ENCODE peak calls at places on chromosomes 5 and 9, in six cellular contexts. B is tibial artery; O is stimulated activated CD8-positive, alpha-beta memory T cell treated with anti-CD3 and anti-CD28 coated beads, Interleukin-4, amount 100 ng/mL, for 4 hours; S is AG10803; R is PC-3; E is non-pigmented ciliary epithelial cell. P is an unnamed sample.
A peak's percentile ranks its signal among the peaks of the same experiment; 100 is the strongest.

GRCh38 chr9:96318921-96319560 is 17.1 kb upstream of the HSD17B3 start:
- DNase-seq in B (no peak), O (no peak), S (no peak), R (no peak), E (no peak), P (no peak)

GRCh38 chr9:76530458-76531100 is 71.6 kb downstream of the GCNT1 start:
- DNase-seq in B (no peak), O (no peak), S (peak; percentile 66), R (no peak), E (no peak), P (no peak)

GRCh38 chr9:72997387-72997995 is 44.6 kb upstream of the ALDH1A1 start:
- DNase-seq in B (no peak), O (no peak), S (no peak), R (no peak), E (no peak), P (no peak)

GRCh38 chr9:22514866-22515265 is 68.2 kb downstream of the DMRTA1 start:
- DNase-seq in B (no peak), O (no peak), S (no peak), R (peak; percentile 12), E (no peak), P (no peak)

GRCh38 chr5:94670726-94671125 is 52.3 kb downstream of the SLF1 start:
- DNase-seq in B (no peak), O (no peak), S (peak; percentile 64), R (no peak), E (no peak), P (no peak)

GRCh38 chr9:13939129-13939528 is 374.8 kb downstream of the NFIB start:
- DNase-seq in B (no peak), O (no peak), S (peak; percentile 81), R (peak; percentile 73), E (peak; percentile 62), P (peak; percentile 40)

GRCh38 chr5:140302786-140303639 is at the start of gene PFDN1:
- DNase-seq in B (peak; percentile 95), O (peak; percentile 84), S (peak; percentile 94), R (peak; percentile 96), E (peak; percentile 81), P (peak; percentile 74)

GRCh38 chr5:172454355-172455086 is at the start of gene SH3PXD2B:
- DNase-seq in B (peak; percentile 71), O (no peak), S (peak; percentile 41), R (peak; percentile 54), E (no peak), P (no peak)

GRCh38 chr5:141533897-141534296 is 45.0 kb downstream of the PCDHGC5 start:
- DNase-seq in B (no peak), O (no peak), S (no peak), R (no peak), E (no peak), P (no peak)

GRCh38 chr5:143398451-143399237 is 4.8 kb downstream of the NR3C1 start:
- DNase-seq in B (no peak), O (no peak), S (no peak), R (peak; percentile 19), E (no peak), P (no peak)

GRCh38 chr9:126758916-126759576 is 45.8 kb upstream of the ZBTB43 start:
- DNase-seq in B (no peak), O (no peak), S (no peak), R (no peak), E (no peak), P (no peak)

GRCh38 chr9:110582156-110582555 is 2.6 kb upstream of the SVEP1 start:
- DNase-seq in B (no peak), O (no peak), S (peak; percentile 53), R (no peak), E (no peak), P (no peak)

P was measured in BJ.